ENCODE peak calls at places on chromosome 2, in seven cellular contexts. A, X, M, E, W, P and S are unnamed samples.

GRCh38 chr2:179020156-179020750 is 29.7 kb downstream of the CCDC141 start:
- DNase-seq in A (no peak), X (no peak), M (peak), E (peak), W (no peak), P (no peak), S (no peak)

GRCh38 chr2:24708537-24709152 is 84.5 kb downstream of the PTRHD1 start:
- DNase-seq in A (peak), X (no peak), M (no peak), E (no peak), W (no peak), P (no peak), S (no peak)

GRCh38 chr2:192148241-192148619 is 46.5 kb downstream of the TMEFF2 start:
- DNase-seq in A (no peak), X (no peak), M (no peak), E (peak), W (no peak), P (no peak), S (no peak)

GRCh38 chr2:146262606-146263005 is 1582.2 kb upstream of the ACVR2A start:
- DNase-seq in A (no peak), X (no peak), M (no peak), E (no peak), W (no peak), P (no peak), S (no peak)

GRCh38 chr2:138296365-138296764 is 205.2 kb upstream of the SPOPL start:
- DNase-seq in A (no peak), X (no peak), M (no peak), E (no peak), W (no peak), P (no peak), S (no peak)

GRCh38 chr2:237772513-237772912 is 26.1 kb upstream of the RBM44 start:
- DNase-seq in A (no peak), X (no peak), M (no peak), E (no peak), W (no peak), P (no peak), S (no peak)

GRCh38 chr2:74566423-74567085 is 12.0 kb downstream of the DOK1 start:
- DNase-seq in A (peak), X (no peak), M (no peak), E (no peak), W (no peak), P (no peak), S (no peak)

GRCh38 chr2:214889301-214889700 is 79.8 kb upstream of the BARD1 start:
- DNase-seq in A (no peak), X (no peak), M (no peak), E (no peak), W (no peak), P (no peak), S (no peak)

GRCh38 chr2:25159947-25160346 is 8.4 kb downstream of the POMC start:
- DNase-seq in A (no peak), X (peak), M (no peak), E (no peak), W (no peak), P (no peak), S (no peak)

GRCh38 chr2:233952335-233952734 is 35.2 kb downstream of the TRPM8 start:
- DNase-seq in A (no peak), X (no peak), M (no peak), E (no peak), W (no peak), P (no peak), S (no peak)

GRCh38 chr2:128808462-128809255 is 490.0 kb upstream of the HS6ST1 start:
- DNase-seq in A (peak), X (no peak), M (no peak), E (no peak), W (no peak), P (no peak), S (no peak)

GRCh38 chr2:63827749-63828148 is 13.9 kb upstream of the UGP2 start:
- DNase-seq in A (peak), X (no peak), M (no peak), E (peak), W (no peak), P (no peak), S (no peak)

GRCh38 chr2:113337809-113338208 is 59.1 kb upstream of the PAX8 start:
- DNase-seq in A (no peak), X (no peak), M (no peak), E (no peak), W (peak), P (peak), S (no peak)

GRCh38 chr2:170660406-170660805 is 54.7 kb upstream of the SP5 start:
- DNase-seq in A (peak), X (no peak), M (no peak), E (no peak), W (no peak), P (no peak), S (no peak)

GRCh38 chr2:120441744-120442471 is 96.0 kb downstream of the INHBB start:
- DNase-seq in A (no peak), X (peak), M (no peak), E (no peak), W (no peak), P (no peak), S (no peak)

GRCh38 chr2:167057461-167057860 is 169.2 kb downstream of the XIRP2 start:
- DNase-seq in A (no peak), X (no peak), M (no peak), E (no peak), W (no peak), P (no peak), S (no peak)

GRCh38 chr2:6524678-6525367 is 340.9 kb downstream of the CMPK2 start:
- DNase-seq in A (no peak), X (no peak), M (no peak), E (peak), W (no peak), P (no peak), S (no peak)

GRCh38 chr2:120313695-120314615 is 32.0 kb upstream of the INHBB start:
- DNase-seq in A (no peak), X (no peak), M (no peak), E (no peak), W (no peak), P (peak), S (no peak)

GRCh38 chr2:109324859-109325258 is 195.9 kb downstream of the SH3RF3 start:
- DNase-seq in A (peak), X (no peak), M (no peak), E (no peak), W (peak), P (peak), S (no peak)

GRCh38 chr2:69561041-69561550 is 82.4 kb downstream of the AAK1 start:
- DNase-seq in A (no peak), X (no peak), M (no peak), E (no peak), W (no peak), P (no peak), S (no peak)

GRCh38 chr2:229641676-229642075 is 72.7 kb downstream of the DNER start:
- DNase-seq in A (no peak), X (no peak), M (no peak), E (no peak), W (no peak), P (no peak), S (no peak)

GRCh38 chr2:890791-891190 is 59.9 kb upstream of the SNTG2 start:
- DNase-seq in A (no peak), X (no peak), M (no peak), E (no peak), W (no peak), P (no peak), S (no peak)

GRCh38 chr2:119862127-119862889 is 102.6 kb downstream of the PTPN4 start:
- DNase-seq in A (no peak), X (no peak), M (no peak), E (no peak), W (no peak), P (no peak), S (no peak)

GRCh38 chr2:135800513-135801460 is 36.2 kb downstream of the LCT start:
- DNase-seq in A (no peak), X (no peak), M (no peak), E (no peak), W (no peak), P (no peak), S (no peak)

GRCh38 chr2:215899111-215900074 is 114.0 kb downstream of the MREG start:
- DNase-seq in A (no peak), X (no peak), M (no peak), E (no peak), W (no peak), P (no peak), S (no peak)

GRCh38 chr2:85852979-85853498 is 35.8 kb downstream of the ST3GAL5 start:
- DNase-seq in A (no peak), X (peak), M (peak), E (no peak), W (peak), P (no peak), S (no peak)

GRCh38 chr2:160836755-160837154 is 323.5 kb upstream of the TANK start:
- DNase-seq in A (peak), X (no peak), M (no peak), E (peak), W (no peak), P (no peak), S (no peak)

GRCh38 chr2:191385416-191386160 is 140.4 kb downstream of the MYO1B start:
- DNase-seq in A (no peak), X (no peak), M (peak), E (no peak), W (no peak), P (no peak), S (no peak)

GRCh38 chr2:11738589-11739436 is 7.6 kb upstream of the LPIN1 start:
- DNase-seq in A (peak), X (peak), M (no peak), E (peak), W (peak), P (peak), S (peak)

GRCh38 chr2:112957511-112957910 is 20.3 kb upstream of the IL36G start:
- DNase-seq in A (no peak), X (no peak), M (no peak), E (no peak), W (no peak), P (no peak), S (no peak)

GRCh38 chr2:96797066-96797625 is 18.9 kb upstream of the CNNM3 start:
- DNase-seq in A (no peak), X (peak), M (no peak), E (no peak), W (no peak), P (no peak), S (peak)

GRCh38 chr2:205245652-205246051 is 436.6 kb upstream of the NRP2 start:
- DNase-seq in A (no peak), X (no peak), M (no peak), E (no peak), W (no peak), P (no peak), S (no peak)

GRCh38 chr2:110876167-110876999 is 144.0 kb downstream of the ACOXL start:
- DNase-seq in A (no peak), X (no peak), M (no peak), E (no peak), W (no peak), P (no peak), S (no peak)

GRCh38 chr2:203599509-203599908 is 64.4 kb upstream of the RAPH1 start:
- DNase-seq in A (no peak), X (no peak), M (no peak), E (no peak), W (no peak), P (no peak), S (no peak)

GRCh38 chr2:112996635-112997034 is 8.6 kb upstream of the IL36A start:
- DNase-seq in A (no peak), X (no peak), M (no peak), E (no peak), W (no peak), P (no peak), S (no peak)

GRCh38 chr2:16870677-16871076 is 205.0 kb upstream of the CYRIA start:
- DNase-seq in A (no peak), X (no peak), M (no peak), E (no peak), W (no peak), P (no peak), S (no peak)

GRCh38 chr2:26988165-26988879 is 17.9 kb downstream of the MAPRE3 start:
- DNase-seq in A (peak), X (no peak), M (no peak), E (peak), W (no peak), P (no peak), S (no peak)

GRCh38 chr2:81650048-81650971 is 1345.8 kb upstream of the LRRTM1 start:
- DNase-seq in A (no peak), X (no peak), M (no peak), E (peak), W (no peak), P (no peak), S (no peak)

GRCh38 chr2:109061736-109062557 is 67.1 kb upstream of the SH3RF3 start:
- DNase-seq in A (no peak), X (no peak), M (no peak), E (no peak), W (no peak), P (no peak), S (no peak)